ENCODE peak calls at places on chromosomes 2 and 18, in four cellular contexts. One of them, this sample, is unnamed.

GRCh38 chr2:162430323-162430722 is 86.4 kb downstream of the GCA start:
- DNase-seq in SK-N-SH: no peak
- DNase-seq in K562: no peak
- DNase-seq in HepG2: peak; percentile 21
- DNase-seq in this sample: no peak

GRCh38 chr2:102253140-102253752 is 58.1 kb upstream of the IL1RL1 start:
- DNase-seq in SK-N-SH: no peak
- DNase-seq in K562: no peak
- DNase-seq in HepG2: no peak
- DNase-seq in this sample: no peak

GRCh38 chr2:40584432-40584831 is 132.5 kb upstream of the SLC8A1 start:
- DNase-seq in SK-N-SH: no peak
- DNase-seq in K562: no peak
- DNase-seq in HepG2: no peak
- DNase-seq in this sample: no peak

GRCh38 chr2:190637903-190638618 is 10.8 kb upstream of the NAB1 start:
- DNase-seq in SK-N-SH: no peak
- DNase-seq in K562: no peak
- DNase-seq in HepG2: peak; percentile 45
- DNase-seq in this sample: no peak

GRCh38 chr2:226427538-226428307 is 371.9 kb downstream of the IRS1 start:
- DNase-seq in SK-N-SH: peak; percentile 1
- DNase-seq in K562: no peak
- DNase-seq in HepG2: peak; percentile 20
- DNase-seq in this sample: no peak

GRCh38 chr2:170869036-170869435 is 52.3 kb downstream of the GAD1 start:
- DNase-seq in SK-N-SH: no peak
- DNase-seq in K562: no peak
- DNase-seq in HepG2: no peak
- DNase-seq in this sample: no peak

GRCh38 chr2:199379251-199379650 is 78.5 kb downstream of the SATB2 start:
- DNase-seq in SK-N-SH: no peak
- DNase-seq in K562: no peak
- DNase-seq in HepG2: no peak
- DNase-seq in this sample: no peak

GRCh38 chr2:8247905-8248622 is 433.8 kb upstream of the ID2 start:
- DNase-seq in SK-N-SH: no peak
- DNase-seq in K562: no peak
- DNase-seq in HepG2: no peak
- DNase-seq in this sample: no peak

GRCh38 chr2:153873062-153874048 is 1.6 kb downstream of the GALNT13 start:
- DNase-seq in SK-N-SH: peak; percentile 37
- DNase-seq in K562: no peak
- DNase-seq in HepG2: no peak
- DNase-seq in this sample: no peak

GRCh38 chr2:200408428-200409311 is 101.2 kb downstream of the KCTD18 start:
- DNase-seq in SK-N-SH: no peak
- DNase-seq in K562: peak; percentile 35
- DNase-seq in HepG2: peak; percentile 52
- DNase-seq in this sample: no peak

GRCh38 chr2:113940891-113941290 is 51.0 kb downstream of the ACTR3 start:
- DNase-seq in SK-N-SH: no peak
- DNase-seq in K562: no peak
- DNase-seq in HepG2: no peak
- DNase-seq in this sample: no peak

GRCh38 chr2:28681216-28681981 is 70.2 kb upstream of the PPP1CB start:
- DNase-seq in SK-N-SH: no peak
- DNase-seq in K562: no peak
- DNase-seq in HepG2: no peak
- DNase-seq in this sample: peak; percentile 62

GRCh38 chr2:105571445-105571987 is 172.7 kb upstream of the FHL2 start:
- DNase-seq in SK-N-SH: no peak
- DNase-seq in K562: no peak
- DNase-seq in HepG2: no peak
- DNase-seq in this sample: no peak

GRCh38 chr2:17830053-17831034 is 14.1 kb downstream of the MSGN1 start:
- DNase-seq in SK-N-SH: peak; percentile 92
- DNase-seq in K562: peak; percentile 73
- DNase-seq in HepG2: peak; percentile 87
- DNase-seq in this sample: no peak

GRCh38 chr2:236536727-236537398 is 32.8 kb upstream of the ACKR3 start:
- DNase-seq in SK-N-SH: no peak
- DNase-seq in K562: no peak
- DNase-seq in HepG2: no peak
- DNase-seq in this sample: peak; percentile 53

GRCh38 chr2:71950256-71951066 is 197.2 kb downstream of the CYP26B1 start:
- DNase-seq in SK-N-SH: no peak
- DNase-seq in K562: no peak
- DNase-seq in HepG2: no peak
- DNase-seq in this sample: no peak

GRCh38 chr2:16218651-16219050 is 278.3 kb downstream of the MYCN start:
- DNase-seq in SK-N-SH: peak; percentile 72
- DNase-seq in K562: peak; percentile 39
- DNase-seq in HepG2: peak; percentile 33
- DNase-seq in this sample: no peak

GRCh38 chr18:58535340-58536186 is 93.3 kb downstream of the ALPK2 start:
- DNase-seq in SK-N-SH: no peak
- DNase-seq in K562: no peak
- DNase-seq in HepG2: no peak
- DNase-seq in this sample: peak; percentile 99

GRCh38 chr2:152012697-152013096 is 86.1 kb downstream of the CACNB4 start:
- DNase-seq in SK-N-SH: no peak
- DNase-seq in K562: no peak
- DNase-seq in HepG2: no peak
- DNase-seq in this sample: no peak

GRCh38 chr18:80202264-80202998 is 44.9 kb downstream of the PARD6G start:
- DNase-seq in SK-N-SH: no peak
- DNase-seq in K562: no peak
- DNase-seq in HepG2: no peak
- DNase-seq in this sample: peak; percentile 75

GRCh38 chr2:217661378-217661777 is 341.4 kb downstream of the TNS1 start:
- DNase-seq in SK-N-SH: no peak
- DNase-seq in K562: no peak
- DNase-seq in HepG2: no peak
- DNase-seq in this sample: no peak

GRCh38 chr18:68662779-68663178 is 52.1 kb downstream of the TMX3 start:
- DNase-seq in SK-N-SH: no peak
- DNase-seq in K562: no peak
- DNase-seq in HepG2: no peak
- DNase-seq in this sample: no peak

GRCh38 chr2:217538719-217539118 is 464.1 kb downstream of the TNS1 start:
- DNase-seq in SK-N-SH: no peak
- DNase-seq in K562: no peak
- DNase-seq in HepG2: no peak
- DNase-seq in this sample: no peak

GRCh38 chr2:237278593-237278992 is 135.4 kb downstream of the COL6A3 start:
- DNase-seq in SK-N-SH: peak; percentile 25
- DNase-seq in K562: no peak
- DNase-seq in HepG2: no peak
- DNase-seq in this sample: no peak

GRCh38 chr2:172242968-172243367 is 140.3 kb upstream of the DLX2 start:
- DNase-seq in SK-N-SH: no peak
- DNase-seq in K562: no peak
- DNase-seq in HepG2: no peak
- DNase-seq in this sample: no peak

GRCh38 chr18:59488899-59489298 is 129.8 kb upstream of the LMAN1 start:
- DNase-seq in SK-N-SH: no peak
- DNase-seq in K562: no peak
- DNase-seq in HepG2: no peak
- DNase-seq in this sample: no peak

GRCh38 chr2:10982931-10983701 is 71.4 kb downstream of the KCNF1 start:
- DNase-seq in SK-N-SH: no peak
- DNase-seq in K562: no peak
- DNase-seq in HepG2: no peak
- DNase-seq in this sample: no peak

GRCh38 chr2:138577066-138577465 is 75.5 kb downstream of the SPOPL start:
- DNase-seq in SK-N-SH: no peak
- DNase-seq in K562: no peak
- DNase-seq in HepG2: no peak
- DNase-seq in this sample: no peak

GRCh38 chr2:43482974-43483373 is 112.9 kb downstream of the THADA start:
- DNase-seq in SK-N-SH: no peak
- DNase-seq in K562: no peak
- DNase-seq in HepG2: no peak
- DNase-seq in this sample: peak; percentile 66

GRCh38 chr2:158127380-158127804 is 25.7 kb downstream of the UPP2 start:
- DNase-seq in SK-N-SH: no peak
- DNase-seq in K562: no peak
- DNase-seq in HepG2: peak; percentile 73
- DNase-seq in this sample: no peak

GRCh38 chr2:38771632-38772031 is 6.4 kb upstream of the GEMIN6 start:
- DNase-seq in SK-N-SH: no peak
- DNase-seq in K562: no peak
- DNase-seq in HepG2: no peak
- DNase-seq in this sample: no peak
- TF ChIP-seq ZBTB33 in SK-N-SH: no peak
- TF ChIP-seq ZBTB33 in K562: no peak
- TF ChIP-seq ZBTB33 in HepG2: no peak
- TF ChIP-seq ZBTB33 in this sample: no peak

GRCh38 chr18:51801515-51801914 is 538.5 kb upstream of the DCC start:
- DNase-seq in SK-N-SH: no peak
- DNase-seq in K562: no peak
- DNase-seq in HepG2: no peak
- DNase-seq in this sample: no peak
- TF ChIP-seq GABPA in SK-N-SH: no peak
- TF ChIP-seq GABPA in K562: no peak
- TF ChIP-seq GABPA in HepG2: no peak
- TF ChIP-seq GABPA in this sample: no peak

GRCh38 chr2:9258953-9259399 is 52.4 kb downstream of the ASAP2 start:
- DNase-seq in SK-N-SH: no peak
- DNase-seq in K562: no peak
- DNase-seq in HepG2: no peak
- DNase-seq in this sample: no peak
- H3K27ac ChIP-seq in SK-N-SH: peak overlapping the region; percentile 89
- H3K27ac ChIP-seq in K562: no peak overlapping the region
- H3K27ac ChIP-seq in HepG2: no peak overlapping the region
- H3K27ac ChIP-seq in this sample: no peak overlapping the region

GRCh38 chr2:27131429-27131828 is 3.0 kb downstream of the PREB start:
- DNase-seq in SK-N-SH: no peak
- DNase-seq in K562: no peak
- DNase-seq in HepG2: no peak
- DNase-seq in this sample: no peak
- TF ChIP-seq ZBTB33 in SK-N-SH: no peak
- TF ChIP-seq ZBTB33 in K562: no peak
- TF ChIP-seq ZBTB33 in HepG2: no peak
- TF ChIP-seq ZBTB33 in this sample: no peak

GRCh38 chr18:57423821-57424220 is 11.4 kb upstream of the ONECUT2 start:
- DNase-seq in SK-N-SH: no peak
- DNase-seq in K562: no peak
- DNase-seq in HepG2: peak; percentile 60
- DNase-seq in this sample: no peak

GRCh38 chr18:57426187-57426586 is 9.0 kb upstream of the ONECUT2 start:
- DNase-seq in SK-N-SH: no peak
- DNase-seq in K562: no peak
- DNase-seq in HepG2: no peak
- DNase-seq in this sample: no peak

GRCh38 chr18:57427429-57428181 is 7.6 kb upstream of the ONECUT2 start:
- DNase-seq in SK-N-SH: no peak
- DNase-seq in K562: no peak
- DNase-seq in HepG2: no peak
- DNase-seq in this sample: no peak

GRCh38 chr18:57425096-57425495 is 10.1 kb upstream of the ONECUT2 start:
- DNase-seq in SK-N-SH: no peak
- DNase-seq in K562: no peak
- DNase-seq in HepG2: no peak
- DNase-seq in this sample: no peak

GRCh38 chr18:57422313-57422872 is 12.8 kb upstream of the ONECUT2 start:
- DNase-seq in SK-N-SH: no peak
- DNase-seq in K562: no peak
- DNase-seq in HepG2: peak; percentile 72
- DNase-seq in this sample: no peak
- TF ChIP-seq GABPA in SK-N-SH: no peak
- TF ChIP-seq GABPA in K562: no peak
- TF ChIP-seq GABPA in HepG2: no peak
- TF ChIP-seq GABPA in this sample: no peak

GRCh38 chr2:61376211-61376610 is 94.7 kb downstream of the USP34 start:
- DNase-seq in SK-N-SH: no peak
- DNase-seq in K562: no peak
- DNase-seq in HepG2: no peak
- DNase-seq in this sample: no peak

GRCh38 chr2:61377046-61377445 is 93.8 kb downstream of the USP34 start:
- DNase-seq in SK-N-SH: no peak
- DNase-seq in K562: no peak
- DNase-seq in HepG2: no peak
- DNase-seq in this sample: no peak

GRCh38 chr2:61380120-61380881 is 90.6 kb downstream of the USP34 start:
- DNase-seq in SK-N-SH: no peak
- DNase-seq in K562: no peak
- DNase-seq in HepG2: no peak
- DNase-seq in this sample: no peak

DNA sequence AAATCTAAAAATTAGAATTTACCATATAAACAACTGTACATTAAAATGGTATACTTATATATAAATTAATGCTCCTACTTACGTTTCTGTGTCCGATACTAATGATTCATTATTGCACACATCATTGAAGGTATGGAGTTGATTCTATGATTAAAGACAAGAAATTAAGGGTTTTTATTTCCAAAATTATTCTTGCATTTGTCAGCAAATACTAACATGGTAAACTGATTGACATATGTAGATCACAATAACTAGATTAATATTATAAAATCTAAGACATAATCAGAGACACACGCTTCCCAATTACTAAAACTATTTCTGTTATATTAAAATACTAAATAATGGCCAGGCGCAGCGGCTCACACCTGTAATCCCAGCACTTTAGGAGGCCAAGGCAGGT is 92.6 kb downstream of the USP34 start:
- DNase-seq in SK-N-SH: no peak
- DNase-seq in K562: no peak
- DNase-seq in HepG2: no peak
- DNase-seq in this sample: no peak
- H3K27ac ChIP-seq in SK-N-SH: no peak overlapping the region
- H3K27ac ChIP-seq in K562: no peak overlapping the region
- H3K27ac ChIP-seq in HepG2: no peak overlapping the region
- H3K27ac ChIP-seq in this sample: no peak overlapping the region

GRCh38 chr2:142974288-142975024 is 97.0 kb downstream of the KYNU start:
- DNase-seq in SK-N-SH: no peak
- DNase-seq in K562: no peak
- DNase-seq in HepG2: no peak
- DNase-seq in this sample: no peak
- TF ChIP-seq ZBTB33 in SK-N-SH: no peak
- TF ChIP-seq ZBTB33 in K562: no peak
- TF ChIP-seq ZBTB33 in HepG2: no peak
- TF ChIP-seq ZBTB33 in this sample: no peak